ENCODE peak calls at places on chromosomes 2 and 18, in eight cellular contexts. F is AG10803; G is Ammon's horn; X is activated T-cell treated with anti-CD3 and anti-CD28 coated beads for 1 hour; V is PC-3; O is activated CD4-positive, alpha-beta T cell treated with anti-CD3 and anti-CD28 coated beads, Interleukin-2, amount 50 U/mL, for 24 hours; J is activated naive CD8-positive, alpha-beta T cell treated with anti-CD3 and anti-CD28 coated beads, Interleukin-2, amount 50 U/mL, for 24 hours; I is T-cell. H is an unnamed sample.

GRCh38 chr18:24413148-24413547 is 13.3 kb upstream of the IMPACT start:
- DNase-seq in G (no peak), O (no peak), F (peak), I (no peak), X (no peak), V (peak), J (no peak), H (no peak)

GRCh38 chr2:167265004-167265403 is 376.7 kb downstream of the XIRP2 start:
- DNase-seq in X (no peak), G (no peak), J (no peak), I (no peak), F (no peak), O (no peak), V (no peak), H (no peak)

GRCh38 chr2:74548919-74549684 is 4.6 kb downstream of the LOXL3 start:
- DNase-seq in F (peak), J (peak), G (no peak), I (no peak), O (no peak), X (no peak), V (peak), H (no peak)

GRCh38 chr2:238817931-238818330 is 30.0 kb upstream of the TWIST2 start:
- DNase-seq in O (no peak), X (no peak), G (no peak), J (no peak), F (no peak), V (no peak), I (no peak), H (no peak)

GRCh38 chr2:96156011-96156820 is 11.0 kb upstream of the DUSP2 start:
- DNase-seq in J (peak), F (no peak), G (no peak), I (no peak), V (no peak), X (no peak), O (no peak), H (no peak)

GRCh38 chr2:241099246-241099645 is 2.8 kb downstream of the MTERF4 start:
- DNase-seq in J (no peak), G (no peak), V (no peak), O (no peak), X (no peak), F (no peak), I (no peak), H (no peak)

GRCh38 chr18:9835112-9835755 is 50.5 kb upstream of the TXNDC2 start:
- DNase-seq in G (no peak), I (no peak), X (no peak), V (no peak), O (no peak), F (no peak), J (no peak), H (no peak)

GRCh38 chr2:127770973-127771735 is 39.8 kb downstream of the WDR33 start:
- DNase-seq in I (no peak), F (peak), J (no peak), G (peak), O (no peak), X (no peak), V (peak), H (no peak)

H was measured in putamen.